ENCODE peak calls at places on chromosomes 2 and 18, in six cellular contexts. K is neuronal stem cell, E is colonic mucosa, P is endodermal cell, X is fibroblast of lung, D is astrocyte. Z is an unnamed sample. For H3K9me3, the result is how much of the 10 kb centered on the place peaks cover.

GRCh38 chr2:182300603-182301002 is 126.2 kb downstream of the PDE1A start:
- DNase-seq in K (no peak), E (no peak), P (no peak), X (peak), D (peak), Z (peak)

GRCh38 chr2:100895402-100895801 is 75.5 kb downstream of the NPAS2 start:
- DNase-seq in K (no peak), E (peak), P (peak), X (no peak), D (no peak), Z (peak)

GRCh38 chr2:20627712-20628380 is 23.1 kb downstream of the HS1BP3 start:
- DNase-seq in K (no peak), E (no peak), P (no peak), X (no peak), D (no peak), Z (no peak)

GRCh38 chr2:60553992-60554648 is 666 bp upstream of the BCL11A start:
- DNase-seq in K (no peak), E (peak), P (peak), X (peak), D (peak), Z (peak)

GRCh38 chr2:220077488-220077887 is 450.1 kb downstream of the SLC4A3 start:
- DNase-seq in K (no peak), E (no peak), P (no peak), X (peak), D (peak), Z (peak)

GRCh38 chr2:118477111-118477517 is 370.3 kb downstream of the EN1 start:
- DNase-seq in K (peak), E (peak), P (peak), X (no peak), D (no peak), Z (no peak)

GRCh38 chr2:95266781-95267430 is 7.3 kb upstream of the PROM2 start:
- DNase-seq in K (no peak), E (no peak), P (no peak), X (no peak), D (no peak), Z (no peak)

GRCh38 chr2:74415762-74416395 is 5.5 kb downstream of the C2orf81 start:
- DNase-seq in K (no peak), E (no peak), P (peak), X (no peak), D (no peak), Z (no peak)

GRCh38 chr18:40413160-40413559 is 1541.9 kb upstream of the PIK3C3 start:
- DNase-seq in K (peak), E (peak), P (peak), X (no peak), D (peak), Z (peak)

GRCh38 chr2:23589739-23590138 is 204.8 kb downstream of the KLHL29 start:
- DNase-seq in K (no peak), E (no peak), P (no peak), X (no peak), D (no peak), Z (no peak)

GRCh38 chr2:98078699-98079098 is 8.3 kb upstream of the VWA3B start:
- DNase-seq in K (no peak), E (no peak), P (no peak), X (no peak), D (no peak), Z (no peak)

GRCh38 chr2:68317971-68318685 is 1.6 kb downstream of the CNRIP1 start:
- DNase-seq in K (no peak), E (no peak), P (no peak), X (peak), D (no peak), Z (no peak)

GRCh38 chr18:48918156-48918555 is 32.6 kb downstream of the SMAD7 start:
- DNase-seq in K (no peak), E (no peak), P (no peak), X (no peak), D (no peak), Z (no peak)

GRCh38 chr2:101355561-101356130 is 31.7 kb downstream of the CREG2 start:
- DNase-seq in K (no peak), E (no peak), P (no peak), X (no peak), D (no peak), Z (peak)

GRCh38 chr18:3824101-3824500 is 374.1 kb downstream of the TGIF1 start:
- DNase-seq in K (no peak), E (no peak), P (no peak), X (no peak), D (no peak), Z (no peak)

GRCh38 chr18:49811151-49811938 is 2.0 kb downstream of the ACAA2 start:
- DNase-seq in K (no peak), E (no peak), P (no peak), X (no peak), D (no peak), Z (peak)

GRCh38 chr18:25560369-25560768 is 208.4 kb upstream of the ZNF521 start:
- DNase-seq in K (no peak), E (no peak), P (no peak), X (no peak), D (no peak), Z (no peak)

GRCh38 chr18:21575656-21576055 is 24.8 kb downstream of the ESCO1 start:
- DNase-seq in K (no peak), E (no peak), P (no peak), X (no peak), D (no peak), Z (peak)

GRCh38 chr2:239308696-239309397 is 92.0 kb downstream of the HDAC4 start:
- DNase-seq in K (no peak), E (no peak), P (peak), X (no peak), D (no peak), Z (no peak)

GRCh38 chr2:18829331-18829902 is 240.0 kb upstream of the NT5C1B start:
- DNase-seq in K (no peak), E (no peak), P (no peak), X (peak), D (peak), Z (peak)

GRCh38 chr2:96144481-96145027 is 686 bp downstream of the DUSP2 start:
- DNase-seq in K (no peak), E (no peak), P (peak), X (no peak), D (no peak), Z (peak)

GRCh38 chr18:49161627-49162026 is 210.9 kb upstream of the SMAD7 start:
- DNase-seq in K (no peak), E (no peak), P (no peak), X (peak), D (peak), Z (no peak)

GRCh38 chr2:102061286-102061699 is 69.5 kb downstream of the IL1R2 start:
- DNase-seq in K (no peak), E (no peak), P (no peak), X (no peak), D (no peak), Z (no peak)

GRCh38 chr2:46179037-46179621 is 118.1 kb upstream of the EPAS1 start:
- DNase-seq in K (no peak), E (no peak), P (peak), X (peak), D (peak), Z (peak)

GRCh38 chr2:191935247-191935646 is 88.4 kb upstream of the CAVIN2 start:
- DNase-seq in K (no peak), E (no peak), P (peak), X (no peak), D (no peak), Z (no peak)

GRCh38 chr18:63317982-63318881 is 1.3 kb downstream of the BCL2 start:
- DNase-seq in K (no peak), E (peak), P (peak), X (no peak), D (no peak), Z (no peak)

GRCh38 chr2:177413703-177414102 is 21.1 kb downstream of the AGPS start:
- DNase-seq in K (no peak), E (no peak), P (no peak), X (no peak), D (no peak), Z (no peak)

GRCh38 chr2:239824866-239825704 is 200.1 kb downstream of the NDUFA10 start:
- DNase-seq in K (no peak), E (peak), P (peak), X (no peak), D (no peak), Z (no peak)

GRCh38 chr2:44668336-44668735 is 273.2 kb upstream of the SIX3 start:
- DNase-seq in K (no peak), E (no peak), P (no peak), X (no peak), D (no peak), Z (peak)

GRCh38 chr2:112056626-112056987 is 1.5 kb downstream of the TMEM87B start:
- DNase-seq in K (no peak), E (no peak), P (no peak), X (no peak), D (no peak), Z (no peak)

GRCh38 chr2:221726894-221727513 is 154.9 kb upstream of the EPHA4 start:
- DNase-seq in K (no peak), E (no peak), P (no peak), X (no peak), D (no peak), Z (no peak)

GRCh38 chr18:77199707-77200106 is 49.9 kb upstream of the GALR1 start:
- DNase-seq in K (no peak), E (no peak), P (no peak), X (no peak), D (no peak), Z (no peak)

GRCh38 chr2:190635781-190636180 is 13.1 kb upstream of the NAB1 start:
- DNase-seq in K (no peak), E (no peak), P (no peak), X (no peak), D (no peak), Z (no peak)

GRCh38 chr2:88136817-88137216 is 9.0 kb upstream of the FABP1 start:
- DNase-seq in K (no peak), E (no peak), P (no peak), X (no peak), D (no peak), Z (no peak)

GRCh38 chr2:195212586-195212985 is 444.4 kb upstream of the SLC39A10 start:
- DNase-seq in K (peak), E (no peak), P (no peak), X (no peak), D (no peak), Z (no peak)

GRCh38 chr2:158779621-158780020 is 15.5 kb upstream of the DAPL1 start:
- DNase-seq in K (no peak), E (no peak), P (no peak), X (no peak), D (no peak), Z (no peak)

GRCh38 chr18:43668866-43669265 is 391.6 kb upstream of the SYT4 start:
- DNase-seq in K (no peak), E (no peak), P (no peak), X (no peak), D (no peak), Z (no peak)

GRCh38 chr2:37975808-37976207 is 50.7 kb downstream of the RMDN2 start:
- DNase-seq in K (no peak), E (no peak), P (no peak), X (no peak), D (no peak), Z (no peak)

DNA sequence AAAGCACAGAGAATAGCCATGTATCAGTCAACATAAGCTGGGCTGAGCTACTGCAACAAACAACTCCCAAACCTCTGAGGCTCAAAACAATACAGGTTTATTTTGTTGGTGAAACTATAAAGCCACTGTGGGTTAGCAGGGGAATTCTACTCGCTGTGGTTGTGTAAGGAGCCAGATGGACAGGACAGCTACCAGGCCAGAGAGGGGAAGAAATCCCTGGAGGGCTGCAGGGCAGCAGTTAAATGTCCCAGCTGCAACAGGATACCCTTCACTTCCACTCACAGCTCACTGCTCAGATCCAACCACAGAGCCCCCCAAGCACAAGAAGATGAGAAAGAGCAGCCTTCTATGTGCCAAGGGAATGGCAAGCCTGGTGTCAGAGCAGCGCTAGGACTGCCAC is 245.9 kb upstream of the RAB6C start:
- DNase-seq in K (no peak), E (no peak), P (no peak), X (no peak), D (no peak), Z (no peak)
- H3K9ac ChIP-seq in K (no peak), E (no peak), P (no peak), X (no peak), D (no peak), Z (no peak)

GRCh38 chr2:2758793-2759367 is 427.8 kb upstream of the MYT1L start:
- DNase-seq in K (no peak), E (no peak), P (no peak), X (no peak), D (no peak), Z (no peak)
- H3K9me3 ChIP-seq in K (under half), E (under half), P (under half), X (under half), D (under half), Z (under half)

GRCh38 chr2:64699712-64700111 is 46.0 kb upstream of the SERTAD2 start:
- DNase-seq in K (no peak), E (no peak), P (peak), X (no peak), D (no peak), Z (no peak)

GRCh38 chr2:64700133-64700809 is 46.6 kb upstream of the SERTAD2 start:
- DNase-seq in K (no peak), E (no peak), P (no peak), X (no peak), D (no peak), Z (peak)

GRCh38 chr2:64697286-64698023 is 43.7 kb upstream of the SERTAD2 start:
- DNase-seq in K (no peak), E (no peak), P (no peak), X (peak), D (peak), Z (no peak)

GRCh38 chr2:64698068-64698645 is 44.4 kb upstream of the SERTAD2 start:
- DNase-seq in K (no peak), E (no peak), P (no peak), X (no peak), D (no peak), Z (no peak)

GRCh38 chr2:64698668-64699444 is 45.1 kb upstream of the SERTAD2 start:
- DNase-seq in K (no peak), E (no peak), P (no peak), X (peak), D (peak), Z (peak)
- H3K9ac ChIP-seq in K (no peak), E (no peak), P (no peak), X (no peak), D (peak), Z (no peak)

DNA sequence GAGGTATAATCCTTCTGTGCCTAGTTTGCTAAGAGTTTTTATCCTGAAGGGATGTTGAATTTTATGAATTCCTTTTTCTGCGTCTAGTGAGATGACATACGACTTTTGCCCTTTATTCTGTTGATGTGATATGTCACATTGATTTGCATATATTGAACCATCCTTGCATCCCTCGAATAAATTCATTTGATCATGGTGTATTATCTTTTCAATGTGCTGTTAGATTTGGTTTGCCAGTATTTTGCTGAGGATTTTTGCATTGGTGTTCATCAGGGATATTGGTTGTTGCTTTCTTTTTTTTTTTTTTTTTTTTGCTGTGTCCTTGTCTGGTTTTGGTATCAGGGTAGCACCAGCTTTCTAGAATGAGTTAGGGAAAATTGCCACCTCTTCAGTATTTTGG is 9.1 kb downstream of the GCC2 start:
- DNase-seq in K (no peak), E (no peak), P (no peak), X (no peak), D (no peak), Z (no peak)
- H3K9me3 ChIP-seq in K (under half), E (under half), P (under half), X (under half), D (under half), Z (under half)

GRCh38 chr2:63050916-63051794 is 525 bp downstream of the OTX1 start:
- DNase-seq in K (peak), E (no peak), P (peak), X (no peak), D (no peak), Z (peak)
- H3K9ac ChIP-seq in K (peak), E (no peak), P (peak), X (no peak), D (peak), Z (peak)

GRCh38 chr18:14963246-14963645 is 215.3 kb downstream of the ANKRD30B start:
- DNase-seq in K (no peak), E (no peak), P (no peak), X (no peak), D (no peak), Z (no peak)
- H3K9me3 ChIP-seq in K (under half), E (under half), P (half or more), X (under half), D (under half), Z (under half)

GRCh38 chr18:51151185-51151567 is 46.3 kb downstream of the MEX3C start:
- DNase-seq in K (no peak), E (no peak), P (no peak), X (no peak), D (no peak), Z (no peak)
- H3K9ac ChIP-seq in K (no peak), E (no peak), P (no peak), X (no peak), D (no peak), Z (no peak)